ENCODE peak calls at places on chromosomes 12 and 14, in four cellular contexts. One of them, this sample, is unnamed.

GRCh38 chr12:109727746-109728726 is 14.4 kb downstream of the FAM222A start:
- DNase-seq in A673: no peak
- DNase-seq in NCI-H2107: no peak
- DNase-seq in astrocyte of the cerebellum: no peak
- DNase-seq in this sample: no peak

GRCh38 chr14:48023881-48024280 is 348.5 kb upstream of the MDGA2 start:
- DNase-seq in astrocyte of the cerebellum: no peak
- DNase-seq in A673: no peak
- DNase-seq in NCI-H2107: no peak
- DNase-seq in this sample: no peak

GRCh38 chr12:9811651-9812050 is 15.6 kb upstream of the KLRF1 start:
- DNase-seq in A673: peak
- DNase-seq in NCI-H2107: no peak
- DNase-seq in astrocyte of the cerebellum: no peak
- DNase-seq in this sample: no peak

GRCh38 chr14:81440041-81440440 is 39.9 kb upstream of the STON2 start:
- DNase-seq in astrocyte of the cerebellum: no peak
- DNase-seq in NCI-H2107: no peak
- DNase-seq in A673: no peak
- DNase-seq in this sample: no peak

GRCh38 chr12:7142057-7142644 is 12.0 kb downstream of the CLSTN3 start:
- DNase-seq in NCI-H2107: no peak
- DNase-seq in astrocyte of the cerebellum: no peak
- DNase-seq in A673: peak
- DNase-seq in this sample: no peak

GRCh38 chr12:59603735-59604134 is 7.9 kb downstream of the SLC16A7 start:
- DNase-seq in A673: no peak
- DNase-seq in astrocyte of the cerebellum: no peak
- DNase-seq in NCI-H2107: no peak
- DNase-seq in this sample: no peak

GRCh38 chr12:90015228-90015627 is 306.6 kb upstream of the ATP2B1 start:
- DNase-seq in astrocyte of the cerebellum: no peak
- DNase-seq in NCI-H2107: no peak
- DNase-seq in A673: no peak
- DNase-seq in this sample: no peak

GRCh38 chr12:46131729-46132128 is 137.1 kb downstream of the SLC38A1 start:
- DNase-seq in astrocyte of the cerebellum: no peak
- DNase-seq in A673: peak
- DNase-seq in NCI-H2107: no peak
- DNase-seq in this sample: no peak

GRCh38 chr14:37232907-37233481 is 35.3 kb downstream of the MIPOL1 start:
- DNase-seq in A673: peak
- DNase-seq in NCI-H2107: peak
- DNase-seq in astrocyte of the cerebellum: peak
- DNase-seq in this sample: peak

GRCh38 chr14:59771577-59771976 is 99.0 kb downstream of the RTN1 start:
- DNase-seq in NCI-H2107: peak
- DNase-seq in A673: peak
- DNase-seq in astrocyte of the cerebellum: peak
- DNase-seq in this sample: peak

GRCh38 chr12:57740656-57741412 is 2.3 kb upstream of the AGAP2 start:
- DNase-seq in NCI-H2107: no peak
- DNase-seq in A673: no peak
- DNase-seq in astrocyte of the cerebellum: no peak
- DNase-seq in this sample: no peak

GRCh38 chr14:57492859-57493258 is 798 bp downstream of the CCDC198 start:
- DNase-seq in A673: peak
- DNase-seq in NCI-H2107: peak
- DNase-seq in astrocyte of the cerebellum: peak
- DNase-seq in this sample: peak

GRCh38 chr12:106147956-106148355 is 9.2 kb upstream of the NUAK1 start:
- DNase-seq in A673: no peak
- DNase-seq in NCI-H2107: no peak
- DNase-seq in astrocyte of the cerebellum: no peak
- DNase-seq in this sample: no peak

GRCh38 chr12:57517187-57517586 is 3.1 kb downstream of the DDIT3 start:
- DNase-seq in NCI-H2107: no peak
- DNase-seq in astrocyte of the cerebellum: no peak
- DNase-seq in A673: no peak
- DNase-seq in this sample: no peak

GRCh38 chr14:102988054-102988453 is 65.6 kb downstream of the AMN start:
- DNase-seq in astrocyte of the cerebellum: no peak
- DNase-seq in A673: no peak
- DNase-seq in NCI-H2107: no peak
- DNase-seq in this sample: no peak

GRCh38 chr12:107394693-107395092 is 290.9 kb upstream of the PWP1 start:
- DNase-seq in NCI-H2107: no peak
- DNase-seq in A673: no peak
- DNase-seq in astrocyte of the cerebellum: no peak
- DNase-seq in this sample: no peak

GRCh38 chr14:65304239-65304638 is 108.3 kb upstream of the FUT8 start:
- DNase-seq in A673: no peak
- DNase-seq in NCI-H2107: no peak
- DNase-seq in astrocyte of the cerebellum: no peak
- DNase-seq in this sample: no peak

GRCh38 chr12:8662592-8662991 is at the start of gene MFAP5:
- DNase-seq in A673: no peak
- DNase-seq in NCI-H2107: no peak
- DNase-seq in astrocyte of the cerebellum: peak
- DNase-seq in this sample: no peak

GRCh38 chr12:129530517-129530916 is 373.3 kb downstream of the TMEM132D start:
- DNase-seq in NCI-H2107: no peak
- DNase-seq in A673: no peak
- DNase-seq in astrocyte of the cerebellum: no peak
- DNase-seq in this sample: no peak

GRCh38 chr12:2489266-2489665 is 305.5 kb upstream of the FKBP4 start:
- DNase-seq in NCI-H2107: no peak
- DNase-seq in A673: no peak
- DNase-seq in astrocyte of the cerebellum: no peak
- DNase-seq in this sample: no peak

GRCh38 chr14:93824518-93825234 is 36.4 kb upstream of the PRIMA1 start:
- DNase-seq in A673: peak
- DNase-seq in NCI-H2107: no peak
- DNase-seq in astrocyte of the cerebellum: no peak
- DNase-seq in this sample: no peak

GRCh38 chr12:106954462-106955376 is 988 bp upstream of the TMEM263 start:
- DNase-seq in NCI-H2107: no peak
- DNase-seq in astrocyte of the cerebellum: no peak
- DNase-seq in A673: no peak
- DNase-seq in this sample: no peak